ENCODE peak calls at places on chromosomes 13 and 19, in eight cellular contexts. B is endothelial cell of umbilical vein, K is retina, U is GM12891, W is progenitor cell of endocrine pancreas, C is left lung, R is adrenal gland, J is iPS DF 6.9. O is an unnamed sample.

GRCh38 chr19:46369817-46370216 is 22.9 kb downstream of the PPP5C start:
- DNase-seq in W (no peak), R (peak), K (no peak), B (no peak), C (peak), J (no peak), U (no peak), O (no peak)

GRCh38 chr19:30361721-30362120 is 10.5 kb upstream of the ZNF536 start:
- DNase-seq in J (no peak), C (no peak), K (no peak), B (no peak), W (no peak), R (no peak), U (no peak), O (no peak)

GRCh38 chr19:14103310-14103709 is 12.8 kb upstream of the SAMD1 start:
- DNase-seq in W (no peak), R (peak), B (no peak), U (no peak), C (no peak), J (no peak), K (no peak), O (no peak)

GRCh38 chr13:40082644-40083043 is 427.2 kb downstream of the COG6 start:
- DNase-seq in K (no peak), R (peak), C (no peak), U (no peak), B (peak), W (no peak), J (no peak), O (no peak)

GRCh38 chr13:110911880-110912279 is 3.0 kb downstream of the ANKRD10 start:
- DNase-seq in J (no peak), W (no peak), C (no peak), K (no peak), R (no peak), B (no peak), U (no peak), O (no peak)

GRCh38 chr19:35087393-35087792 is 28.2 kb upstream of the FXYD3 start:
- DNase-seq in K (no peak), B (no peak), W (no peak), C (no peak), R (no peak), J (no peak), U (no peak), O (no peak)

GRCh38 chr13:27628081-27628480 is 6.4 kb downstream of the POLR1D start:
- DNase-seq in R (no peak), J (no peak), C (no peak), W (no peak), U (no peak), B (no peak), K (no peak), O (no peak)

GRCh38 chr19:33301011-33301899 is 1.1 kb downstream of the CEBPA start:
- DNase-seq in K (peak), J (no peak), R (no peak), U (no peak), C (no peak), W (no peak), B (no peak), O (no peak)

GRCh38 chr19:54646331-54646841 is 16.1 kb downstream of the LILRB1 start:
- DNase-seq in C (no peak), R (no peak), W (no peak), B (no peak), J (no peak), U (no peak), K (no peak), O (no peak)

GRCh38 chr19:56217039-56217949 is 15.2 kb downstream of the ZSCAN5C start:
- DNase-seq in U (no peak), J (peak), R (peak), C (no peak), B (peak), K (peak), W (peak), O (no peak)

GRCh38 chr19:51810228-51810627 is 15.3 kb downstream of the FPR3 start:
- DNase-seq in B (no peak), W (no peak), R (no peak), J (no peak), U (no peak), C (no peak), K (no peak), O (no peak)